ENCODE peak calls at places on chromosome 22, in eight cellular contexts. B is left ventricle myocardium inferior, V is progenitor cell of endocrine pancreas, X is cardiac fibroblast, I is H9, G is LNCaP clone FGC, N is esophagus squamous epithelium, O is neural crest cell. P is an unnamed sample.

GRCh38 chr22:42878561-42879305 is 21.7 kb upstream of the ARFGAP3 start:
- DNase-seq in X (no peak), G (no peak), N (no peak), I (no peak), O (no peak), V (no peak), B (no peak), P (no peak)

GRCh38 chr22:28801845-28802594 is 1.7 kb upstream of the XBP1 start:
- DNase-seq in B (no peak), X (no peak), N (no peak), G (no peak), I (no peak), V (no peak), O (no peak), P (no peak)

GRCh38 chr22:39184586-39185577 is 32.4 kb upstream of the CBX7 start:
- DNase-seq in V (no peak), G (no peak), N (no peak), B (no peak), O (no peak), I (no peak), X (peak; percentile 84), P (no peak)

GRCh38 chr22:42684462-42685195 is 35.4 kb upstream of the CYB5R3 start:
- DNase-seq in N (no peak), I (no peak), G (no peak), B (no peak), V (no peak), X (no peak), O (no peak), P (no peak)

GRCh38 chr22:49999901-50000586 is 12.5 kb downstream of the IL17REL start:
- DNase-seq in V (peak; percentile 10), I (no peak), X (no peak), N (no peak), G (no peak), O (no peak), B (no peak), P (no peak)

GRCh38 chr22:42511401-42511891 is 8.2 kb downstream of the RRP7A start:
- DNase-seq in I (no peak), G (no peak), X (no peak), V (no peak), N (no peak), B (no peak), O (no peak), P (no peak)

GRCh38 chr22:41638748-41639147 is 17.7 kb downstream of the XRCC6 start:
- DNase-seq in X (no peak), V (no peak), I (no peak), B (no peak), N (no peak), O (no peak), G (no peak), P (no peak)

GRCh38 chr22:38098410-38099249 is 11.9 kb downstream of the BAIAP2L2 start:
- DNase-seq in O (no peak), G (no peak), I (peak; percentile 28), B (no peak), X (peak; percentile 46), V (no peak), N (no peak), P (no peak)

GRCh38 chr22:21933899-21934298 is 18.7 kb downstream of the PPM1F start:
- DNase-seq in X (no peak), N (no peak), I (no peak), B (no peak), O (no peak), G (no peak), V (no peak), P (no peak)

GRCh38 chr22:24540470-24540869 is 14.5 kb downstream of the GUCD1 start:
- DNase-seq in O (no peak), B (no peak), G (no peak), I (no peak), N (no peak), V (no peak), X (no peak), P (no peak)

GRCh38 chr22:50583294-50583865 is 731 bp upstream of the CHKB start:
- DNase-seq in I (no peak), O (no peak), V (no peak), N (no peak), G (no peak), B (no peak), X (no peak), P (no peak)

GRCh38 chr22:24768537-24769374 is 5.8 kb downstream of the PIWIL3 start:
- DNase-seq in O (peak; percentile 51), I (peak; percentile 60), V (peak; percentile 40), G (peak; percentile 32), N (no peak), X (peak; percentile 77), B (peak; percentile 27), P (peak; percentile 16)

GRCh38 chr22:32897400-32897799 is 95.9 kb downstream of the TIMP3 start:
- DNase-seq in O (no peak), G (no peak), I (no peak), X (peak; percentile 22), N (no peak), B (no peak), V (no peak), P (no peak)

GRCh38 chr22:29813563-29813962 is 24.5 kb downstream of the ASCC2 start:
- DNase-seq in I (no peak), V (no peak), G (no peak), O (no peak), X (peak; percentile 52), B (no peak), N (no peak), P (no peak)
- TF ChIP-seq CTCF in I (peak; percentile 45), V (peak; percentile 39), G (no peak), O (peak; percentile 12), X (peak; percentile 35), B (no peak), N (no peak), P (no peak)

GRCh38 chr22:25779426-25779825 is 37.4 kb downstream of the MYO18B start:
- DNase-seq in X (no peak), O (no peak), N (no peak), I (no peak), B (no peak), G (no peak), V (no peak), P (no peak)

GRCh38 chr22:25777411-25777810 is 35.4 kb downstream of the MYO18B start:
- DNase-seq in V (no peak), N (no peak), I (no peak), G (no peak), O (no peak), X (no peak), B (no peak), P (no peak)

GRCh38 chr22:25775501-25775900 is 33.5 kb downstream of the MYO18B start:
- DNase-seq in V (no peak), O (peak; percentile 45), X (peak; percentile 38), B (no peak), N (no peak), I (peak; percentile 64), G (no peak), P (no peak)

GRCh38 chr22:25779890-25780289 is 37.9 kb downstream of the MYO18B start:
- DNase-seq in G (no peak), I (no peak), O (no peak), V (no peak), N (no peak), B (no peak), X (no peak), P (no peak)

DNA sequence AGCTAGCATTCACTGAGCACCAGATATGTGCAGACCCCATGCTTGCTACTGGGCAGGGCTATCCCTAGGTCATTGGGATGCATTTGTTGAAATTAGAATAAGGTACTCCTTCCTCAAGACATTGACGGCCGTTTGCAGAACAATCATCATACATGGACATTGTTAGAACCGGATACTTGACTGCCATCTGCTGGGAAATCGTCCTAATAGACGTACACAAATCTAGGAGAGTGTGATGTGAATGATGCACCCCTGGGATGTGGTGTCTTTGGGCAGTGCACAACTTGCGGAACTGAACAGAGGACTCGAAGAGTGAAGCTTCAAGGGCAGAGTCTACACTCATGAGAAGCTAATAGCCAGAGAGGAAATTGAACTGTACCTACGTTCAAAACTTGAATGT is 35.9 kb downstream of the MYO18B start:
- DNase-seq in O (peak; percentile 14), B (no peak), I (no peak), X (peak; percentile 76), N (no peak), G (peak; percentile 35), V (no peak), P (no peak)
- TF ChIP-seq CTCF in O (peak; percentile 42), B (no peak), I (peak; percentile 37), X (peak; percentile 46), N (no peak), G (peak; percentile 67), V (peak; percentile 24), P (no peak)

GRCh38 chr22:23122992-23123803 is 18.6 kb downstream of the RSPH14 start:
- DNase-seq in G (no peak), B (no peak), X (no peak), N (no peak), V (no peak), O (no peak), I (no peak), P (no peak)
- TF ChIP-seq CTCF in G (no peak), B (no peak), X (no peak), N (no peak), V (no peak), O (no peak), I (no peak), P (no peak)

GRCh38 chr22:19765477-19766234 is 5.1 kb downstream of the TBX1 start:
- DNase-seq in N (no peak), I (peak; percentile 69), O (no peak), V (no peak), X (peak; percentile 40), B (no peak), G (no peak), P (no peak)

GRCh38 chr22:19764636-19765476 is 4.3 kb downstream of the TBX1 start:
- DNase-seq in V (no peak), O (no peak), B (no peak), G (no peak), X (no peak), I (no peak), N (no peak), P (no peak)

GRCh38 chr22:19767427-19768380 is 7.1 kb downstream of the TBX1 start:
- DNase-seq in B (peak; percentile 43), X (no peak), N (no peak), G (no peak), I (peak; percentile 68), V (no peak), O (no peak), P (no peak)

GRCh38 chr22:19766235-19766505 is 5.6 kb downstream of the TBX1 start:
- DNase-seq in I (no peak), V (no peak), N (no peak), X (no peak), G (no peak), B (no peak), O (no peak), P (no peak)

DNA sequence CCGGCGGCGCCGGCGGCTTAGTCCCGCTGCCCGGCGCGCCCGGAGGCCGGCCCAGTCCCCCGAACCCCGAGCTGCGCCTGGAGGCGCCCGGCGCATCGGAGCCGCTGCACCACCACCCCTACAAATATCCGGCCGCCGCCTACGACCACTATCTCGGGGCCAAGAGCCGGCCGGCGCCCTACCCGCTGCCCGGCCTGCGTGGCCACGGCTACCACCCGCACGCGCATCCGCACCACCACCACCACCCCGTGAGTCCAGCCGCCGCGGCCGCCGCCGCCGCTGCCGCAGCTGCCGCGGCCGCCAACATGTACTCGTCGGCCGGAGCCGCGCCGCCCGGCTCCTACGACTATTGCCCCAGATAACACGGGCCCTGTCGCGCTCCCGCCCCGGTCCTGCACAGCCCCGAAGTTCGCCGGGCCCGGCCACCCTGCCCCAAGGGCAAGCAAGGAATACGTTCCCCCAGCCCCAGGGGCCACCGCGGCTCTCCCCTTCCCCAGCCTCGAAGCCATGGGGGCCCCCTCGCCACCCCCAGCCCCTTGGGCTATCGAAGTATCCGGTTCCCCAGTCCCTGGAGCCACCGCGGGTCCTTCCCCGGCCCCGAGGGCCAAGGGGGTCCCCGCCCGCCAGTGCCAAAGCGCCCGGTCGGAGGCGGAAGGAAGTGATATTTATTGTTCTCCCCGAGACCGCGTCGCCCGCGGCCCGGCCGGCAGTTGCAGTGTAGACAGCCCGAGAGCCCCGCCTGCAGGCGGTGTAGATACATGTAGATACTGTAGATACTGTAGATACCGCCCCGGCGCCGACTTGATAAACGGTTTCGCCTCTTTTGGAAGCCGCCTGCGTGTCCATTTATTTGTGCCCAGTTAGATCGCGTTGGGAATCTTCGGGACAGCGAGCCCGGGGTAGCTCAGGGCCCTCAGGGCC is 6.2 kb downstream of the TBX1 start:
- DNase-seq in G (no peak), B (peak; percentile 48), X (peak; percentile 38), N (no peak), O (no peak), I (peak; percentile 68), V (no peak), P (peak; percentile 16)
- TF ChIP-seq CTCF in G (no peak), B (peak; percentile 29), X (peak; percentile 29), N (peak; percentile 34), O (peak; percentile 60), I (peak; percentile 73), V (peak; percentile 35), P (no peak)

P was measured in CD4-positive, alpha-beta T cell.